ENCODE peak calls at places on chromosomes 11 and 22, in eight cellular contexts. Q is A549; I is ovary; S is naive thymus-derived CD4-positive, alpha-beta T cell; K is adrenal gland; F is body of pancreas; L is left ventricle myocardium inferior; Z is suprapubic skin. D is an unnamed sample.

GRCh38 chr11:98979212-98979611 is 41.5 kb upstream of the CNTN5 start:
- DNase-seq in K (no peak), L (no peak), I (no peak), Z (no peak), Q (no peak), S (no peak), F (no peak), D (peak; percentile 65)

GRCh38 chr11:108388576-108388975 is 78.8 kb downstream of the C11orf65 start:
- DNase-seq in I (no peak), L (no peak), K (no peak), Z (no peak), F (no peak), S (no peak), Q (no peak), D (no peak)

GRCh38 chr22:45788530-45788929 is 116.9 kb downstream of the ATXN10 start:
- DNase-seq in S (no peak), I (no peak), Q (no peak), F (no peak), L (no peak), K (no peak), Z (no peak), D (no peak)

GRCh38 chr22:20424937-20425587 is 12.6 kb downstream of the SCARF2 start:
- DNase-seq in I (no peak), S (no peak), K (peak; percentile 65), L (peak; percentile 49), Q (no peak), F (no peak), Z (no peak), D (peak; percentile 92)

GRCh38 chr11:14261094-14261493 is 97.9 kb downstream of the RRAS2 start:
- DNase-seq in S (no peak), F (no peak), L (no peak), K (no peak), Z (no peak), I (no peak), Q (no peak), D (no peak)

GRCh38 chr11:2190670-2191471 is 19.3 kb upstream of the TH start:
- DNase-seq in S (no peak), Q (no peak), I (no peak), L (no peak), Z (no peak), K (no peak), F (no peak), D (no peak)

GRCh38 chr11:114438303-114438702 is 964 bp upstream of the REXO2 start:
- DNase-seq in Z (no peak), L (no peak), K (no peak), F (no peak), Q (no peak), S (no peak), I (no peak), D (peak; percentile 73)

GRCh38 chr22:17938484-17938924 is 85.9 kb downstream of the MICAL3 start:
- DNase-seq in L (no peak), F (peak; percentile 38), I (peak; percentile 80), Q (no peak), K (no peak), S (no peak), Z (peak; percentile 34), D (no peak)

GRCh38 chr11:106880121-106880520 is 138.2 kb downstream of the GUCY1A2 start:
- DNase-seq in L (no peak), F (no peak), Z (no peak), Q (no peak), K (no peak), I (no peak), S (no peak), D (peak; percentile 71)

GRCh38 chr11:9530901-9531625 is 42.4 kb upstream of the WEE1 start:
- DNase-seq in Z (no peak), Q (no peak), I (no peak), L (no peak), S (no peak), K (no peak), F (no peak), D (peak; percentile 62)

GRCh38 chr11:118885831-118886571 is 2.3 kb downstream of the CXCR5 start:
- DNase-seq in Z (no peak), S (no peak), Q (no peak), K (no peak), L (no peak), I (no peak), F (no peak), D (peak; percentile 28)

GRCh38 chr22:46946383-46946965 is 184.0 kb downstream of the TBC1D22A start:
- DNase-seq in Z (no peak), L (no peak), Q (no peak), F (no peak), K (no peak), S (no peak), I (no peak), D (no peak)

GRCh38 chr11:116232364-116232801 is 540.4 kb downstream of the BUD13 start:
- DNase-seq in Z (no peak), F (no peak), Q (no peak), I (no peak), L (no peak), S (no peak), K (no peak), D (no peak)

GRCh38 chr11:86591631-86592030 is 80.8 kb downstream of the ME3 start:
- DNase-seq in I (no peak), S (no peak), Z (no peak), Q (no peak), K (no peak), F (no peak), L (no peak), D (no peak)

GRCh38 chr11:40129276-40129675 is 1330.2 kb downstream of the LRRC4C start:
- DNase-seq in K (no peak), L (no peak), Q (no peak), F (no peak), I (no peak), S (no peak), Z (no peak), D (no peak)

GRCh38 chr11:84549221-84549620 is 1077.9 kb downstream of the DLG2 start:
- DNase-seq in K (no peak), L (no peak), S (no peak), I (no peak), Z (no peak), F (no peak), Q (no peak), D (no peak)

GRCh38 chr11:122306776-122307479 is 190.9 kb upstream of the BLID start:
- DNase-seq in I (no peak), K (no peak), F (no peak), Z (no peak), L (no peak), Q (no peak), S (no peak), D (peak; percentile 81)

GRCh38 chr11:62555464-62556092 is 9.0 kb upstream of the AHNAK start:
- DNase-seq in L (peak; percentile 39), S (peak; percentile 67), I (no peak), K (no peak), Z (no peak), F (peak; percentile 50), Q (peak; percentile 26), D (no peak)

GRCh38 chr11:119590651-119591308 is 138.2 kb downstream of the NECTIN1 start:
- DNase-seq in Q (no peak), F (peak; percentile 22), Z (no peak), K (no peak), L (no peak), I (no peak), S (no peak), D (peak; percentile 79)

GRCh38 chr11:96241351-96241841 is 101.6 kb downstream of the MAML2 start:
- DNase-seq in K (no peak), I (no peak), S (no peak), L (no peak), F (peak; percentile 16), Q (no peak), Z (no peak), D (peak; percentile 63)

GRCh38 chr11:55669376-55669775 is 7.4 kb downstream of the OR4C6 start:
- DNase-seq in Q (no peak), K (no peak), F (no peak), I (no peak), L (no peak), Z (no peak), S (no peak), D (no peak)

GRCh38 chr22:27973851-27974250 is 54.8 kb upstream of the PITPNB start:
- DNase-seq in Z (no peak), I (no peak), L (no peak), F (no peak), S (no peak), K (no peak), Q (no peak), D (no peak)
- H3K27ac ChIP-seq in Z (no peak overlapping the region), I (no peak overlapping the region), L (no peak overlapping the region), F (no peak overlapping the region), S (no peak overlapping the region), K (no peak overlapping the region), Q (no peak overlapping the region), D (no peak overlapping the region)

GRCh38 chr11:75518204-75518549 is 7.6 kb downstream of the GDPD5 start:
- DNase-seq in S (no peak), K (no peak), F (no peak), L (no peak), Q (no peak), I (no peak), Z (no peak), D (no peak)
- H3K4me1 ChIP-seq in S (peaks cover 8% of the 10 kb centered on the region), K (no peaks in the 10 kb centered on the region), F (peaks cover 41% of the 10 kb centered on the region), L (peaks cover 7% of the 10 kb centered on the region), Q (peaks cover 11% of the 10 kb centered on the region), I (no peaks in the 10 kb centered on the region), Z (peaks cover 4% of the 10 kb centered on the region), D (peaks cover 6% of the 10 kb centered on the region)

DNA sequence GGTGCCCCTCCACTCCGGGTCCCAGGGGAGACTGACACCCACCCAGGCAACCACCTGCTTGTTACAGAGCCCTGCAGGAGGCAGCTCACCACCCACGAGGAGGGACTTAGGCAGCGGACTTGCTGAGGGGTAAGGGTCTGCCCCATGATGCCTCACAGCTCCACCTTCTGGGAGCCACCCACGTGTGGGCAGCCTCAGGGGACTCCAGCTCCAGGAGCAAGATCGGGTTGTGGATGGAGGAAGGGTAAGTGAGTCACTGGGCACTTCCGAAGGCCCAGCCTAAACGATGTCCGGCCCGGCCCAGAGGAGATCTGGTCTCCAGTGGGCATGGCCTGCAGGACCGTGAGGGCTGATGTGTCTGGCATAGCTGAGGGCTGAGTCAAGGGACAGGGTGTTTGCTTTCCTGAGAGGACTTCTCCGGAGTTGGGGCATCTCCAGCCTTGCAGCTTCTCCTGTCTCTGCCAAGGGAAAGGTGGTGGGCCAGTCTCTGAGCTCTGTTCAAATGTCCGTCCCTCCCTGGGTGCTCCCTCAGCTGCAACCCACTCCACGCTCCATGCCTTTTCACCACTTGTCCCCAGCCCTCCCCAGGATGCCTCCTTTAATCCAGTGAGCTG is 32.3 kb upstream of the P2RY2 start:
- DNase-seq in Z (no peak), S (no peak), Q (peak; percentile 76), K (no peak), F (no peak), L (no peak), I (no peak), D (no peak)
- H3K4me3 ChIP-seq in Z (no peak overlapping the region), S (no peak overlapping the region), Q (no peak overlapping the region), K (no peak overlapping the region), F (no peak overlapping the region), L (no peak overlapping the region), I (no peak overlapping the region), D (no peak overlapping the region)

GRCh38 chr11:77547863-77548551 is 41.7 kb upstream of the AQP11 start:
- DNase-seq in F (peak; percentile 60), K (peak; percentile 63), L (no peak), Q (peak; percentile 57), I (peak; percentile 59), S (no peak), Z (no peak), D (peak; percentile 83)

GRCh38 chr11:77547047-77547836 is 42.5 kb upstream of the AQP11 start:
- DNase-seq in Q (no peak), Z (no peak), K (no peak), I (no peak), L (no peak), S (no peak), F (no peak), D (no peak)

GRCh38 chr11:77542296-77542695 is 47.5 kb upstream of the AQP11 start:
- DNase-seq in I (no peak), S (no peak), Q (no peak), F (no peak), Z (no peak), L (no peak), K (peak; percentile 41), D (no peak)
- H3K27ac ChIP-seq in I (no peak overlapping the region), S (no peak overlapping the region), Q (no peak overlapping the region), F (no peak overlapping the region), Z (no peak overlapping the region), L (no peak overlapping the region), K (no peak overlapping the region), D (no peak overlapping the region)